ENCODE peak calls at places on chromosomes 11 and 22, in seven cellular contexts. One of them, this sample, is unnamed.

GRCh38 chr11:33642461-33643166 is 58.0 kb downstream of the C11orf91 start:
- DNase-seq in Calu3: peak
- DNase-seq in pancreas: no peak
- DNase-seq in NCI-H748 treated with DMSO at 0.1 percent for 48 hours: no peak
- DNase-seq in effector CD4-positive, alpha-beta T cell: no peak
- DNase-seq in NCI-H1105 treated with DMSO at 0.1 percent for 48 hours: no peak
- DNase-seq in brain microvascular endothelial cell: no peak
- DNase-seq in this sample: peak

GRCh38 chr11:64881476-64881875 is 3.1 kb upstream of the EHD1 start:
- DNase-seq in Calu3: no peak
- DNase-seq in pancreas: no peak
- DNase-seq in NCI-H748 treated with DMSO at 0.1 percent for 48 hours: no peak
- DNase-seq in effector CD4-positive, alpha-beta T cell: no peak
- DNase-seq in NCI-H1105 treated with DMSO at 0.1 percent for 48 hours: peak
- DNase-seq in brain microvascular endothelial cell: no peak
- DNase-seq in this sample: no peak

GRCh38 chr11:76577199-76577920 is 93.2 kb downstream of the LRRC32 start:
- DNase-seq in Calu3: peak
- DNase-seq in pancreas: no peak
- DNase-seq in NCI-H748 treated with DMSO at 0.1 percent for 48 hours: no peak
- DNase-seq in effector CD4-positive, alpha-beta T cell: no peak
- DNase-seq in NCI-H1105 treated with DMSO at 0.1 percent for 48 hours: no peak
- DNase-seq in brain microvascular endothelial cell: peak
- DNase-seq in this sample: no peak

GRCh38 chr22:37680191-37680851 is 4.9 kb downstream of the LGALS1 start:
- DNase-seq in Calu3: no peak
- DNase-seq in pancreas: no peak
- DNase-seq in NCI-H748 treated with DMSO at 0.1 percent for 48 hours: no peak
- DNase-seq in effector CD4-positive, alpha-beta T cell: no peak
- DNase-seq in NCI-H1105 treated with DMSO at 0.1 percent for 48 hours: no peak
- DNase-seq in brain microvascular endothelial cell: no peak
- DNase-seq in this sample: no peak

GRCh38 chr11:128621491-128622136 is 34.3 kb upstream of the ETS1 start:
- DNase-seq in Calu3: no peak
- DNase-seq in pancreas: no peak
- DNase-seq in NCI-H748 treated with DMSO at 0.1 percent for 48 hours: no peak
- DNase-seq in effector CD4-positive, alpha-beta T cell: no peak
- DNase-seq in NCI-H1105 treated with DMSO at 0.1 percent for 48 hours: no peak
- DNase-seq in brain microvascular endothelial cell: peak
- DNase-seq in this sample: no peak

GRCh38 chr11:11569936-11570491 is 51.8 kb downstream of the GALNT18 start:
- DNase-seq in Calu3: no peak
- DNase-seq in pancreas: peak
- DNase-seq in NCI-H748 treated with DMSO at 0.1 percent for 48 hours: no peak
- DNase-seq in effector CD4-positive, alpha-beta T cell: no peak
- DNase-seq in NCI-H1105 treated with DMSO at 0.1 percent for 48 hours: no peak
- DNase-seq in brain microvascular endothelial cell: no peak
- DNase-seq in this sample: peak

GRCh38 chr11:1234771-1235614 is 12.1 kb downstream of the MUC5B start:
- DNase-seq in Calu3: no peak
- DNase-seq in pancreas: peak
- DNase-seq in NCI-H748 treated with DMSO at 0.1 percent for 48 hours: no peak
- DNase-seq in effector CD4-positive, alpha-beta T cell: no peak
- DNase-seq in NCI-H1105 treated with DMSO at 0.1 percent for 48 hours: no peak
- DNase-seq in brain microvascular endothelial cell: no peak
- DNase-seq in this sample: no peak

GRCh38 chr11:101987370-101987769 is 59.9 kb upstream of the CFAP300 start:
- DNase-seq in Calu3: no peak
- DNase-seq in pancreas: no peak
- DNase-seq in NCI-H748 treated with DMSO at 0.1 percent for 48 hours: no peak
- DNase-seq in effector CD4-positive, alpha-beta T cell: no peak
- DNase-seq in NCI-H1105 treated with DMSO at 0.1 percent for 48 hours: no peak
- DNase-seq in brain microvascular endothelial cell: no peak
- DNase-seq in this sample: no peak

GRCh38 chr22:27377901-27378300 is 423.7 kb downstream of the MN1 start:
- DNase-seq in Calu3: no peak
- DNase-seq in pancreas: peak
- DNase-seq in NCI-H748 treated with DMSO at 0.1 percent for 48 hours: peak
- DNase-seq in effector CD4-positive, alpha-beta T cell: no peak
- DNase-seq in NCI-H1105 treated with DMSO at 0.1 percent for 48 hours: peak
- DNase-seq in brain microvascular endothelial cell: peak
- DNase-seq in this sample: peak

GRCh38 chr11:116851631-116852030 is 14.2 kb upstream of the APOA1 start:
- DNase-seq in Calu3: no peak
- DNase-seq in pancreas: no peak
- DNase-seq in NCI-H748 treated with DMSO at 0.1 percent for 48 hours: no peak
- DNase-seq in effector CD4-positive, alpha-beta T cell: peak
- DNase-seq in NCI-H1105 treated with DMSO at 0.1 percent for 48 hours: no peak
- DNase-seq in brain microvascular endothelial cell: no peak
- DNase-seq in this sample: no peak

GRCh38 chr11:12094872-12095800 is 15.3 kb upstream of the MICAL2 start:
- DNase-seq in Calu3: peak
- DNase-seq in pancreas: no peak
- DNase-seq in NCI-H748 treated with DMSO at 0.1 percent for 48 hours: no peak
- DNase-seq in effector CD4-positive, alpha-beta T cell: no peak
- DNase-seq in NCI-H1105 treated with DMSO at 0.1 percent for 48 hours: peak
- DNase-seq in brain microvascular endothelial cell: no peak
- DNase-seq in this sample: no peak

GRCh38 chr11:12674936-12675696 is 895 bp downstream of the TEAD1 start:
- DNase-seq in Calu3: no peak
- DNase-seq in pancreas: peak
- DNase-seq in NCI-H748 treated with DMSO at 0.1 percent for 48 hours: peak
- DNase-seq in effector CD4-positive, alpha-beta T cell: no peak
- DNase-seq in NCI-H1105 treated with DMSO at 0.1 percent for 48 hours: peak
- DNase-seq in brain microvascular endothelial cell: no peak
- DNase-seq in this sample: no peak

GRCh38 chr11:80007616-80008015 is 566.8 kb upstream of the TENM4 start:
- DNase-seq in Calu3: no peak
- DNase-seq in pancreas: no peak
- DNase-seq in NCI-H748 treated with DMSO at 0.1 percent for 48 hours: no peak
- DNase-seq in effector CD4-positive, alpha-beta T cell: no peak
- DNase-seq in NCI-H1105 treated with DMSO at 0.1 percent for 48 hours: no peak
- DNase-seq in brain microvascular endothelial cell: no peak
- DNase-seq in this sample: no peak

GRCh38 chr11:31442086-31442485 is 67.3 kb downstream of the IMMP1L start:
- DNase-seq in Calu3: no peak
- DNase-seq in pancreas: no peak
- DNase-seq in NCI-H748 treated with DMSO at 0.1 percent for 48 hours: peak
- DNase-seq in effector CD4-positive, alpha-beta T cell: no peak
- DNase-seq in NCI-H1105 treated with DMSO at 0.1 percent for 48 hours: peak
- DNase-seq in brain microvascular endothelial cell: no peak
- DNase-seq in this sample: no peak

GRCh38 chr11:80320765-80321164 is 879.9 kb upstream of the TENM4 start:
- DNase-seq in Calu3: no peak
- DNase-seq in pancreas: no peak
- DNase-seq in NCI-H748 treated with DMSO at 0.1 percent for 48 hours: no peak
- DNase-seq in effector CD4-positive, alpha-beta T cell: no peak
- DNase-seq in NCI-H1105 treated with DMSO at 0.1 percent for 48 hours: peak
- DNase-seq in brain microvascular endothelial cell: no peak
- DNase-seq in this sample: no peak

GRCh38 chr22:38760477-38761201 is 4.8 kb upstream of the SUN2 start:
- DNase-seq in Calu3: no peak
- DNase-seq in pancreas: no peak
- DNase-seq in NCI-H748 treated with DMSO at 0.1 percent for 48 hours: no peak
- DNase-seq in effector CD4-positive, alpha-beta T cell: no peak
- DNase-seq in NCI-H1105 treated with DMSO at 0.1 percent for 48 hours: no peak
- DNase-seq in brain microvascular endothelial cell: peak
- DNase-seq in this sample: no peak

GRCh38 chr11:117453886-117454563 is 126.4 kb downstream of the CEP164 start:
- DNase-seq in Calu3: no peak
- DNase-seq in pancreas: no peak
- DNase-seq in NCI-H748 treated with DMSO at 0.1 percent for 48 hours: no peak
- DNase-seq in effector CD4-positive, alpha-beta T cell: no peak
- DNase-seq in NCI-H1105 treated with DMSO at 0.1 percent for 48 hours: no peak
- DNase-seq in brain microvascular endothelial cell: no peak
- DNase-seq in this sample: no peak

GRCh38 chr11:68891356-68891948 is 12.2 kb downstream of the MRPL21 start:
- DNase-seq in Calu3: no peak
- DNase-seq in pancreas: no peak
- DNase-seq in NCI-H748 treated with DMSO at 0.1 percent for 48 hours: no peak
- DNase-seq in effector CD4-positive, alpha-beta T cell: no peak
- DNase-seq in NCI-H1105 treated with DMSO at 0.1 percent for 48 hours: no peak
- DNase-seq in brain microvascular endothelial cell: no peak
- DNase-seq in this sample: no peak

This sample was measured in lung.